ENCODE peak calls at places on chromosomes 11 and 22, in five cellular contexts. One of them, this sample, is unnamed.

GRCh38 chr11:10496296-10496936 is 41.4 kb downstream of the AMPD3 start:
- DNase-seq in fibroblast of the conjunctiva: no peak
- DNase-seq in NCI-H1105: no peak
- DNase-seq in stimulated activated CD4-positive, alpha-beta T cell treated with anti-CD3 and anti-CD28 coated beads, Interleukin-1b, Interleukin-23, amount 100 ng/mL, for 4 hours: no peak
- DNase-seq in caudate nucleus: no peak
- DNase-seq in this sample: no peak

GRCh38 chr11:119114351-119114750 is 7.0 kb upstream of the HINFP start:
- DNase-seq in fibroblast of the conjunctiva: no peak
- DNase-seq in NCI-H1105: no peak
- DNase-seq in stimulated activated CD4-positive, alpha-beta T cell treated with anti-CD3 and anti-CD28 coated beads, Interleukin-1b, Interleukin-23, amount 100 ng/mL, for 4 hours: no peak
- DNase-seq in caudate nucleus: no peak
- DNase-seq in this sample: no peak

GRCh38 chr11:70885281-70885680 is 367.1 kb downstream of the SHANK2 start:
- DNase-seq in fibroblast of the conjunctiva: no peak
- DNase-seq in NCI-H1105: no peak
- DNase-seq in stimulated activated CD4-positive, alpha-beta T cell treated with anti-CD3 and anti-CD28 coated beads, Interleukin-1b, Interleukin-23, amount 100 ng/mL, for 4 hours: no peak
- DNase-seq in caudate nucleus: no peak
- DNase-seq in this sample: no peak

GRCh38 chr11:41675205-41675604 is 215.8 kb upstream of the LRRC4C start:
- DNase-seq in fibroblast of the conjunctiva: no peak
- DNase-seq in NCI-H1105: no peak
- DNase-seq in stimulated activated CD4-positive, alpha-beta T cell treated with anti-CD3 and anti-CD28 coated beads, Interleukin-1b, Interleukin-23, amount 100 ng/mL, for 4 hours: no peak
- DNase-seq in caudate nucleus: no peak
- DNase-seq in this sample: no peak

GRCh38 chr11:31820438-31820818 is 9.3 kb upstream of the PAX6 start:
- DNase-seq in fibroblast of the conjunctiva: no peak
- DNase-seq in NCI-H1105: no peak
- DNase-seq in stimulated activated CD4-positive, alpha-beta T cell treated with anti-CD3 and anti-CD28 coated beads, Interleukin-1b, Interleukin-23, amount 100 ng/mL, for 4 hours: no peak
- DNase-seq in caudate nucleus: no peak
- DNase-seq in this sample: no peak

GRCh38 chr11:58923300-58923788 is 15.9 kb upstream of the GLYATL1 start:
- DNase-seq in fibroblast of the conjunctiva: no peak
- DNase-seq in NCI-H1105: no peak
- DNase-seq in stimulated activated CD4-positive, alpha-beta T cell treated with anti-CD3 and anti-CD28 coated beads, Interleukin-1b, Interleukin-23, amount 100 ng/mL, for 4 hours: no peak
- DNase-seq in caudate nucleus: peak; percentile 44
- DNase-seq in this sample: peak; percentile 29

GRCh38 chr11:29957406-29957805 is 59.4 kb downstream of the KCNA4 start:
- DNase-seq in fibroblast of the conjunctiva: no peak
- DNase-seq in NCI-H1105: no peak
- DNase-seq in stimulated activated CD4-positive, alpha-beta T cell treated with anti-CD3 and anti-CD28 coated beads, Interleukin-1b, Interleukin-23, amount 100 ng/mL, for 4 hours: no peak
- DNase-seq in caudate nucleus: no peak
- DNase-seq in this sample: no peak

GRCh38 chr11:63913866-63914830 is 2.8 kb downstream of the RCOR2 start:
- DNase-seq in fibroblast of the conjunctiva: no peak
- DNase-seq in NCI-H1105: no peak
- DNase-seq in stimulated activated CD4-positive, alpha-beta T cell treated with anti-CD3 and anti-CD28 coated beads, Interleukin-1b, Interleukin-23, amount 100 ng/mL, for 4 hours: no peak
- DNase-seq in caudate nucleus: no peak
- DNase-seq in this sample: no peak

GRCh38 chr22:50403701-50404101 is 60.6 kb downstream of the PPP6R2 start:
- DNase-seq in fibroblast of the conjunctiva: no peak
- DNase-seq in NCI-H1105: peak; percentile 63
- DNase-seq in stimulated activated CD4-positive, alpha-beta T cell treated with anti-CD3 and anti-CD28 coated beads, Interleukin-1b, Interleukin-23, amount 100 ng/mL, for 4 hours: no peak
- DNase-seq in caudate nucleus: peak; percentile 17
- DNase-seq in this sample: no peak

GRCh38 chr11:134469627-134470026 is 57.6 kb upstream of the B3GAT1 start:
- DNase-seq in fibroblast of the conjunctiva: no peak
- DNase-seq in NCI-H1105: no peak
- DNase-seq in stimulated activated CD4-positive, alpha-beta T cell treated with anti-CD3 and anti-CD28 coated beads, Interleukin-1b, Interleukin-23, amount 100 ng/mL, for 4 hours: no peak
- DNase-seq in caudate nucleus: no peak
- DNase-seq in this sample: no peak

GRCh38 chr11:29025001-29025400 is 916.8 kb downstream of the METTL15 start:
- DNase-seq in fibroblast of the conjunctiva: no peak
- DNase-seq in NCI-H1105: no peak
- DNase-seq in stimulated activated CD4-positive, alpha-beta T cell treated with anti-CD3 and anti-CD28 coated beads, Interleukin-1b, Interleukin-23, amount 100 ng/mL, for 4 hours: no peak
- DNase-seq in caudate nucleus: no peak
- DNase-seq in this sample: no peak

GRCh38 chr11:68436985-68437926 is 23.3 kb upstream of the PPP6R3 start:
- DNase-seq in fibroblast of the conjunctiva: no peak
- DNase-seq in NCI-H1105: no peak
- DNase-seq in stimulated activated CD4-positive, alpha-beta T cell treated with anti-CD3 and anti-CD28 coated beads, Interleukin-1b, Interleukin-23, amount 100 ng/mL, for 4 hours: no peak
- DNase-seq in caudate nucleus: no peak
- DNase-seq in this sample: no peak

GRCh38 chr11:35600439-35600838 is 17.8 kb upstream of the FJX1 start:
- DNase-seq in fibroblast of the conjunctiva: no peak
- DNase-seq in NCI-H1105: no peak
- DNase-seq in stimulated activated CD4-positive, alpha-beta T cell treated with anti-CD3 and anti-CD28 coated beads, Interleukin-1b, Interleukin-23, amount 100 ng/mL, for 4 hours: no peak
- DNase-seq in caudate nucleus: no peak
- DNase-seq in this sample: no peak

GRCh38 chr11:34161812-34162506 is 56.5 kb downstream of the NAT10 start:
- DNase-seq in fibroblast of the conjunctiva: no peak
- DNase-seq in NCI-H1105: no peak
- DNase-seq in stimulated activated CD4-positive, alpha-beta T cell treated with anti-CD3 and anti-CD28 coated beads, Interleukin-1b, Interleukin-23, amount 100 ng/mL, for 4 hours: peak; percentile 7
- DNase-seq in caudate nucleus: no peak
- DNase-seq in this sample: no peak

GRCh38 chr11:69245491-69246345 is 48.2 kb upstream of the MYEOV start:
- DNase-seq in fibroblast of the conjunctiva: no peak
- DNase-seq in NCI-H1105: no peak
- DNase-seq in stimulated activated CD4-positive, alpha-beta T cell treated with anti-CD3 and anti-CD28 coated beads, Interleukin-1b, Interleukin-23, amount 100 ng/mL, for 4 hours: no peak
- DNase-seq in caudate nucleus: no peak
- DNase-seq in this sample: no peak

GRCh38 chr22:32407936-32408335 is 4.1 kb downstream of the RTCB start:
- DNase-seq in fibroblast of the conjunctiva: no peak
- DNase-seq in NCI-H1105: no peak
- DNase-seq in stimulated activated CD4-positive, alpha-beta T cell treated with anti-CD3 and anti-CD28 coated beads, Interleukin-1b, Interleukin-23, amount 100 ng/mL, for 4 hours: no peak
- DNase-seq in caudate nucleus: no peak
- DNase-seq in this sample: no peak

GRCh38 chr11:69799582-69799981 is 19.6 kb downstream of the FGF3 start:
- DNase-seq in fibroblast of the conjunctiva: no peak
- DNase-seq in NCI-H1105: no peak
- DNase-seq in stimulated activated CD4-positive, alpha-beta T cell treated with anti-CD3 and anti-CD28 coated beads, Interleukin-1b, Interleukin-23, amount 100 ng/mL, for 4 hours: no peak
- DNase-seq in caudate nucleus: no peak
- DNase-seq in this sample: no peak

GRCh38 chr22:39381009-39381755 is 18.4 kb upstream of the TAB1 start:
- DNase-seq in fibroblast of the conjunctiva: no peak
- DNase-seq in NCI-H1105: no peak
- DNase-seq in stimulated activated CD4-positive, alpha-beta T cell treated with anti-CD3 and anti-CD28 coated beads, Interleukin-1b, Interleukin-23, amount 100 ng/mL, for 4 hours: no peak
- DNase-seq in caudate nucleus: no peak
- DNase-seq in this sample: no peak